ENCODE peak calls at places on chromosomes 3 and 15, in eight cellular contexts. B is body of pancreas, Q is A549, A is K562, P is IMR-90, G is uterus, C is transverse colon, X is H1. J is an unnamed sample. For H3K9me3 and H3K4me1, the result is how much of the 10 kb centered on the place peaks cover.

GRCh38 chr15:91853501-91853967 is at the start of gene SLCO3A1:
- DNase-seq in A (no peak), C (peak), P (peak), X (no peak), B (peak), G (peak), Q (peak), J (peak)

GRCh38 chr3:16480861-16481569 is 32.5 kb downstream of the RFTN1 start:
- DNase-seq in C (no peak), Q (no peak), G (no peak), A (no peak), P (peak), B (no peak), X (no peak), J (no peak)

GRCh38 chr3:11185564-11186317 is 31.4 kb downstream of the HRH1 start:
- DNase-seq in X (no peak), B (peak), A (no peak), G (peak), P (peak), C (peak), Q (peak), J (peak)

GRCh38 chr3:177420643-177421042 is 223.4 kb upstream of the TBL1XR1 start:
- DNase-seq in Q (no peak), G (peak), P (peak), B (no peak), A (no peak), C (no peak), X (no peak), J (no peak)

GRCh38 chr15:81910997-81911396 is 134.8 kb downstream of the MEX3B start:
- DNase-seq in Q (no peak), P (no peak), B (no peak), X (no peak), G (no peak), A (no peak), C (no peak), J (no peak)

GRCh38 chr3:39269528-39269927 is 10.3 kb downstream of the CX3CR1 start:
- DNase-seq in G (no peak), X (no peak), B (no peak), Q (no peak), P (no peak), C (no peak), A (no peak), J (no peak)

GRCh38 chr3:187739125-187739560 is 6.1 kb downstream of the BCL6 start:
- DNase-seq in G (no peak), C (no peak), A (no peak), P (no peak), B (peak), X (no peak), Q (no peak), J (no peak)

GRCh38 chr15:70357453-70357852 is 259.7 kb upstream of the TLE3 start:
- DNase-seq in B (no peak), C (no peak), G (no peak), Q (no peak), P (no peak), X (no peak), A (no peak), J (no peak)

GRCh38 chr3:133893683-133894333 is 1.9 kb downstream of the RAB6B start:
- DNase-seq in C (no peak), Q (no peak), G (no peak), A (no peak), P (no peak), X (no peak), B (no peak), J (no peak)

GRCh38 chr3:194504861-194505260 is 18.1 kb upstream of the ATP13A3 start:
- DNase-seq in P (no peak), C (no peak), B (no peak), G (no peak), A (no peak), X (no peak), Q (no peak), J (no peak)

GRCh38 chr3:43162573-43163084 is 56.8 kb upstream of the POMGNT2 start:
- DNase-seq in P (no peak), X (no peak), Q (no peak), G (no peak), A (no peak), B (no peak), C (no peak), J (no peak)

GRCh38 chr3:43031490-43032216 is 52.5 kb downstream of the GASK1A start:
- DNase-seq in X (no peak), G (no peak), Q (no peak), B (no peak), A (no peak), P (no peak), C (no peak), J (peak)

GRCh38 chr3:88334187-88334868 is 184.6 kb downstream of the C3orf38 start:
- DNase-seq in G (no peak), C (no peak), B (no peak), P (no peak), A (no peak), X (no peak), Q (no peak), J (no peak)

GRCh38 chr15:52783929-52784798 is 6.0 kb downstream of the ONECUT1 start:
- DNase-seq in P (no peak), X (no peak), B (peak), A (peak), C (no peak), Q (peak), G (no peak), J (no peak)

GRCh38 chr3:13884851-13885703 is 5.2 kb upstream of the WNT7A start:
- DNase-seq in G (no peak), C (peak), X (no peak), Q (peak), P (no peak), A (peak), B (peak), J (no peak)

GRCh38 chr15:73856458-73857192 is 16.7 kb upstream of the TBC1D21 start:
- DNase-seq in G (no peak), Q (no peak), P (no peak), B (peak), C (no peak), X (no peak), A (no peak), J (no peak)

GRCh38 chr3:51963951-51964451 is 3.3 kb downstream of the PCBP4 start:
- DNase-seq in P (no peak), Q (no peak), X (no peak), G (no peak), B (no peak), A (no peak), C (no peak), J (no peak)

GRCh38 chr3:193780810-193781472 is 187.9 kb downstream of the OPA1 start:
- DNase-seq in X (peak), B (peak), P (peak), G (peak), C (peak), A (peak), Q (peak), J (peak)

GRCh38 chr3:184568918-184569829 is 7.6 kb downstream of the EPHB3 start:
- DNase-seq in Q (no peak), A (no peak), B (peak), C (peak), G (peak), P (peak), X (no peak), J (peak)

GRCh38 chr15:55789066-55789660 is 46.2 kb upstream of the PRTG start:
- DNase-seq in X (no peak), G (no peak), P (no peak), C (peak), A (peak), B (no peak), Q (no peak), J (no peak)

GRCh38 chr3:24302382-24302781 is 192.3 kb downstream of the THRB start:
- DNase-seq in A (no peak), Q (no peak), P (no peak), X (no peak), C (no peak), B (no peak), G (no peak), J (no peak)

GRCh38 chr15:38169982-38170381 is 82.7 kb upstream of the SPRED1 start:
- DNase-seq in C (no peak), X (no peak), P (peak), Q (no peak), G (no peak), A (no peak), B (no peak), J (no peak)

GRCh38 chr3:14460342-14461005 is 58.1 kb downstream of the SLC6A6 start:
- DNase-seq in Q (no peak), G (peak), A (no peak), X (no peak), C (peak), B (peak), P (peak), J (peak)

GRCh38 chr3:112531358-112531781 is 30.4 kb downstream of the ATG3 start:
- DNase-seq in G (no peak), Q (peak), X (no peak), A (peak), P (peak), B (no peak), C (no peak), J (no peak)

GRCh38 chr15:56805466-56806146 is 72.3 kb upstream of the ZNF280D start:
- DNase-seq in Q (peak), B (no peak), X (no peak), A (no peak), P (peak), G (peak), C (no peak), J (peak)

GRCh38 chr15:51739056-51739455 is 1.6 kb upstream of the LYSMD2 start:
- DNase-seq in C (no peak), Q (no peak), P (no peak), X (no peak), G (no peak), A (no peak), B (no peak), J (no peak)

GRCh38 chr3:170423001-170423615 is 4.4 kb downstream of the CLDN11 start:
- DNase-seq in X (no peak), P (no peak), A (no peak), B (no peak), C (no peak), Q (no peak), G (no peak), J (no peak)

GRCh38 chr3:171044828-171045793 is 18.6 kb upstream of the SLC2A2 start:
- DNase-seq in Q (peak), C (no peak), X (no peak), B (no peak), A (no peak), P (peak), G (no peak), J (no peak)

GRCh38 chr15:25188051-25188450 is 233.3 kb downstream of the SNRPN start:
- DNase-seq in P (no peak), X (no peak), C (no peak), A (no peak), G (no peak), B (no peak), Q (no peak), J (no peak)

GRCh38 chr15:100129677-100130076 is 212.1 kb downstream of the ADAMTS17 start:
- DNase-seq in B (no peak), Q (no peak), G (no peak), C (no peak), X (no peak), A (no peak), P (no peak), J (no peak)

GRCh38 chr15:88605507-88606436 is 15.4 kb upstream of the AEN start:
- DNase-seq in P (peak), C (no peak), B (peak), A (peak), Q (no peak), X (no peak), G (no peak), J (no peak)

GRCh38 chr15:56719774-56720555 is 13.3 kb downstream of the ZNF280D start:
- DNase-seq in Q (no peak), C (no peak), A (no peak), B (no peak), G (no peak), P (no peak), X (no peak), J (no peak)

GRCh38 chr15:87522997-87523396 is 733.5 kb downstream of the NTRK3 start:
- DNase-seq in Q (no peak), P (no peak), X (no peak), B (no peak), C (no peak), A (no peak), G (no peak), J (no peak)

GRCh38 chr3:120113128-120114116 is 19.2 kb upstream of the GSK3B start:
- DNase-seq in G (no peak), P (peak), A (no peak), Q (no peak), X (no peak), B (peak), C (no peak), J (no peak)

GRCh38 chr15:63042879-63043340 is 363 bp downstream of the TPM1 start:
- DNase-seq in X (no peak), P (no peak), C (no peak), Q (peak), B (no peak), A (no peak), G (no peak), J (no peak)

GRCh38 chr3:182412066-182412465 is 381.2 kb upstream of the ATP11B start:
- DNase-seq in X (no peak), Q (no peak), C (no peak), B (no peak), A (no peak), P (no peak), G (no peak), J (no peak)

GRCh38 chr3:142962175-142962519 is 1.3 kb downstream of the PAQR9 start:
- DNase-seq in G (no peak), P (no peak), A (no peak), Q (no peak), B (no peak), C (no peak), X (no peak), J (no peak)

GRCh38 chr15:96494530-96494929 is 164.0 kb downstream of the NR2F2 start:
- DNase-seq in P (no peak), B (no peak), X (no peak), A (no peak), G (no peak), C (no peak), Q (no peak), J (no peak)

GRCh38 chr3:177468816-177469590 is 271.7 kb upstream of the TBL1XR1 start:
- DNase-seq in A (no peak), X (no peak), P (peak), B (no peak), G (no peak), Q (no peak), C (no peak), J (no peak)

GRCh38 chr3:129399145-129399894 is 29.1 kb downstream of the EFCAB12 start:
- DNase-seq in Q (peak), P (peak), A (peak), X (peak), B (peak), G (peak), C (peak), J (peak)

DNA sequence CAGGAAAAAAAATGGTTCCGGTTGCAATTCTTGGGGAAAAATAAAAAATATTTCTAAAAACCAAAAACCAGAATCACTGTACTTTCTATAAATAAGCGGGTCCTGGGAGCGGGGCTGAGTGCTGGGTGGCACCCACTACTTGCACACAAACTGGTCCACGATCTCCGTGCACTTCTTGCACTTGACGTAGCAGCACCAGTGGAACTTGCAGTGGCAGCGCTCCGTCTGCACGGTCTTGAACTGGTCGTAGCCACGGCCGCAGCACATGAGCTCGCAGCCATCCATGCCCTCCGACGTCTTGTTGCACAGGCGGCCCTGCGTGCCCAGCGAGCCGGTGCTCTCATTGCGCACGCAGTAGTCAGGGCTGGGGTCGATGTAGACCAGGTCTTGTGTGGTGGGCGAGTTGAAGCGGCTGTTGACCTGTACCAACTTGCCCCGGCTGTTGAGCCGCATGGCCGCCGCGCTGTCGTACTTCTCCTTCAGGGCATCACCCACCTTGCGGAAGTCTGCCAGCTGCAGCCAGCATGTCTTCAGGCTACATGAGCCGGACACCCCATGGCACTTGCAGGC is 17.1 kb downstream of the WNT5A start:
- DNase-seq in A (no peak), G (no peak), B (no peak), C (no peak), P (no peak), X (no peak), Q (no peak), J (no peak)
- H3K9me3 ChIP-seq in A (under half), G (under half), B (under half), C (under half), P (under half), X (under half), Q (under half), J (under half)

GRCh38 chr15:68203486-68203885 is 1.6 kb downstream of the CALML4 start:
- DNase-seq in P (no peak), A (no peak), C (no peak), B (no peak), G (no peak), Q (no peak), X (no peak), J (no peak)

GRCh38 chr15:68205558-68205944 is 419 bp upstream of the CALML4 start:
- DNase-seq in P (no peak), X (no peak), G (no peak), B (no peak), C (no peak), A (no peak), Q (no peak), J (no peak)

GRCh38 chr15:68204361-68204760 is 771 bp downstream of the CALML4 start:
- DNase-seq in P (no peak), G (no peak), Q (no peak), A (no peak), C (no peak), B (no peak), X (no peak), J (no peak)

GRCh38 chr15:68204776-68205557 is at the start of gene CALML4:
- DNase-seq in A (no peak), X (no peak), G (peak), P (no peak), B (peak), C (peak), Q (no peak), J (peak)

DNA sequence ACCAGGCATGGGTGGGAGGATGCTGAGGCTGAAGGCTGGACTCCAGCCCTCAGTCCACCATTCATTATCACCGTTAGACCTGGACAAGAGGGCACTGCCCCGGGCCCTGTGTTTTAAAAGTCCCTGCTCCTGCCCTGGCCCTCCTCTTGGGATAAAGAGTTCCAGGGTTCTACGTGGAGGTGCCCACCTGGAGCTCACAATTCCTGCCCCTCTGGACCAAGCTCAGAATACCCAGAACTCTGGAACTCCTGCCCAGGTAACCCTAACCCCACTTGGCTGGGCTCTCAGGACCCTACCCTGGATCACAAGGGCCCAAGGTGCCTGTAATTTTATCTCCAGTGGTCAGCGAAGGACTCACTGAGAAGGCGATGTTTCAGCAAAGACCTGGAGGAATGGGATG is 1.2 kb downstream of the CALML4 start:
- DNase-seq in P (no peak), B (no peak), G (no peak), A (no peak), X (no peak), C (no peak), Q (no peak), J (no peak)
- H3K4me1 ChIP-seq in P (under half), B (half or more), G (under half), A (under half), X (under half), C (half or more), Q (under half), J (under half)

GRCh38 chr15:75842722-75843617 is at the start of gene UBE2Q2:
- DNase-seq in B (peak), C (peak), P (peak), X (no peak), A (peak), G (peak), Q (peak), J (peak)
- TF ChIP-seq POLR2A in B (no peak), C (no peak), P (peak), X (peak), A (peak), G (peak), Q (peak), J (peak)

GRCh38 chr3:156873906-156874305 is 47.8 kb downstream of the LEKR1 start:
- DNase-seq in P (no peak), C (no peak), G (no peak), A (no peak), Q (no peak), X (no peak), B (no peak), J (no peak)
- H3K9me3 ChIP-seq in P (under half), C (under half), G (under half), A (under half), Q (under half), X (under half), B (under half), J (under half)

GRCh38 chr3:71114610-71115009 is 468.9 kb downstream of the FOXP1 start:
- DNase-seq in B (no peak), Q (no peak), X (no peak), G (no peak), P (no peak), C (no peak), A (no peak), J (no peak)
- H3K4me1 ChIP-seq in B (under half), Q (half or more), X (under half), G (under half), P (under half), C (under half), A (under half), J (under half)